ENCODE peak calls at places on chromosome 5, in six cellular contexts. One of them, this sample, is unnamed.

GRCh38 chr5:180860273-180860886 is 696 bp downstream of the ZFP62 start:
- DNase-seq in Daoy: peak
- DNase-seq in A172: peak
- DNase-seq in AG08395: peak
- DNase-seq in heart right ventricle: no peak
- DNase-seq in lower lobe of right lung: peak
- DNase-seq in this sample: no peak

GRCh38 chr5:128673970-128674369 is 135.9 kb upstream of the FBN2 start:
- DNase-seq in Daoy: no peak
- DNase-seq in A172: no peak
- DNase-seq in AG08395: no peak
- DNase-seq in heart right ventricle: no peak
- DNase-seq in lower lobe of right lung: no peak
- DNase-seq in this sample: no peak

GRCh38 chr5:89826938-89827337 is 582.6 kb downstream of the CETN3 start:
- DNase-seq in Daoy: no peak
- DNase-seq in A172: no peak
- DNase-seq in AG08395: no peak
- DNase-seq in heart right ventricle: no peak
- DNase-seq in lower lobe of right lung: no peak
- DNase-seq in this sample: no peak

GRCh38 chr5:78649220-78649700 is 688 bp upstream of the LHFPL2 start:
- DNase-seq in Daoy: peak
- DNase-seq in A172: peak
- DNase-seq in AG08395: peak
- DNase-seq in heart right ventricle: no peak
- DNase-seq in lower lobe of right lung: no peak
- DNase-seq in this sample: no peak

GRCh38 chr5:122077451-122078115 is 476 bp downstream of the LOX start:
- DNase-seq in Daoy: peak
- DNase-seq in A172: peak
- DNase-seq in AG08395: no peak
- DNase-seq in heart right ventricle: no peak
- DNase-seq in lower lobe of right lung: no peak
- DNase-seq in this sample: no peak

GRCh38 chr5:170523830-170524229 is 20.0 kb downstream of the KCNIP1 start:
- DNase-seq in Daoy: no peak
- DNase-seq in A172: no peak
- DNase-seq in AG08395: no peak
- DNase-seq in heart right ventricle: no peak
- DNase-seq in lower lobe of right lung: no peak
- DNase-seq in this sample: no peak

GRCh38 chr5:124555179-124555578 is 191.3 kb downstream of the ZNF608 start:
- DNase-seq in Daoy: no peak
- DNase-seq in A172: no peak
- DNase-seq in AG08395: no peak
- DNase-seq in heart right ventricle: no peak
- DNase-seq in lower lobe of right lung: no peak
- DNase-seq in this sample: no peak

GRCh38 chr5:133927616-133928180 is 40.7 kb downstream of the C5orf15 start:
- DNase-seq in Daoy: no peak
- DNase-seq in A172: no peak
- DNase-seq in AG08395: no peak
- DNase-seq in heart right ventricle: no peak
- DNase-seq in lower lobe of right lung: no peak
- DNase-seq in this sample: no peak